ENCODE peak calls at places on chromosomes 16 and 17, in five cellular contexts. K is AG09319, J is Peyer's patch, T is HFF-Myc, H is uterus. R is an unnamed sample.
A peak's percentile ranks its signal among the peaks of the same experiment; 100 is the strongest.

GRCh38 chr16:59296888-59297287 is 562.8 kb upstream of the GOT2 start:
- DNase-seq in K (no peak), J (no peak), T (no peak), H (no peak), R (no peak)

GRCh38 chr17:66711936-66712335 is 123.0 kb upstream of the CACNG5 start:
- DNase-seq in K (no peak), J (peak; percentile 57), T (no peak), H (no peak), R (no peak)

GRCh38 chr17:17086585-17086984 is 44.3 kb downstream of the MPRIP start:
- DNase-seq in K (no peak), J (no peak), T (no peak), H (peak; percentile 1), R (no peak)

GRCh38 chr16:72992142-72992601 is 55.8 kb downstream of the ZFHX3 start:
- DNase-seq in K (no peak), J (no peak), T (no peak), H (no peak), R (no peak)

GRCh38 chr17:58417300-58418092 is at the start of gene RNF43:
- DNase-seq in K (peak; percentile 30), J (peak; percentile 93), T (peak; percentile 61), H (peak; percentile 83), R (peak; percentile 70)

GRCh38 chr17:28247671-28248556 is 71.1 kb upstream of the TMEM97 start:
- DNase-seq in K (no peak), J (no peak), T (no peak), H (no peak), R (no peak)

GRCh38 chr16:30715777-30716445 is 16.9 kb downstream of the SRCAP start:
- DNase-seq in K (no peak), J (no peak), T (no peak), H (no peak), R (peak; percentile 44)

GRCh38 chr16:75420987-75421819 is 12.1 kb downstream of the CFDP1 start:
- DNase-seq in K (no peak), J (peak; percentile 78), T (no peak), H (peak; percentile 73), R (no peak)

GRCh38 chr16:17515421-17516210 is 44.9 kb upstream of the XYLT1 start:
- DNase-seq in K (no peak), J (no peak), T (peak; percentile 30), H (no peak), R (no peak)

GRCh38 chr16:5017678-5017969 is 16.1 kb downstream of the NAGPA start:
- DNase-seq in K (no peak), J (no peak), T (no peak), H (no peak), R (no peak)

GRCh38 chr16:24430937-24431760 is 108.2 kb upstream of the RBBP6 start:
- DNase-seq in K (no peak), J (no peak), T (no peak), H (no peak), R (no peak)

GRCh38 chr17:81399481-81400153 is 4.4 kb downstream of the BAHCC1 start:
- DNase-seq in K (no peak), J (peak; percentile 73), T (no peak), H (no peak), R (no peak)

GRCh38 chr17:47066841-47067682 is 88.0 kb upstream of the RPRML start:
- DNase-seq in K (peak; percentile 80), J (peak; percentile 82), T (peak; percentile 73), H (peak; percentile 71), R (peak; percentile 67)

GRCh38 chr16:8905168-8905762 is 23.1 kb downstream of the LITAFD start:
- DNase-seq in K (no peak), J (no peak), T (no peak), H (no peak), R (no peak)

GRCh38 chr16:58488531-58488930 is 11.4 kb upstream of the NDRG4 start:
- DNase-seq in K (no peak), J (no peak), T (no peak), H (no peak), R (no peak)

GRCh38 chr16:51553314-51553713 is 402.2 kb upstream of the SALL1 start:
- DNase-seq in K (no peak), J (no peak), T (no peak), H (no peak), R (no peak)

GRCh38 chr17:72719582-72720493 is 372.6 kb downstream of the SLC39A11 start:
- DNase-seq in K (no peak), J (no peak), T (no peak), H (no peak), R (peak; percentile 30)

GRCh38 chr17:81371910-81372760 is 23.1 kb upstream of the BAHCC1 start:
- DNase-seq in K (no peak), J (peak; percentile 68), T (no peak), H (no peak), R (no peak)

GRCh38 chr17:72726936-72727335 is 365.6 kb downstream of the SLC39A11 start:
- DNase-seq in K (no peak), J (no peak), T (no peak), H (no peak), R (no peak)

GRCh38 chr17:11935734-11936406 is 61.4 kb downstream of the ZNF18 start:
- DNase-seq in K (no peak), J (no peak), T (no peak), H (no peak), R (no peak)

GRCh38 chr17:45833826-45834439 is 10.7 kb upstream of the SPPL2C start:
- DNase-seq in K (no peak), J (no peak), T (no peak), H (no peak), R (no peak)

GRCh38 chr16:75103994-75104393 is 12.6 kb downstream of the LDHD start:
- DNase-seq in K (no peak), J (no peak), T (no peak), H (no peak), R (no peak)

GRCh38 chr17:27241346-27241946 is 52.5 kb upstream of the WSB1 start:
- DNase-seq in K (no peak), J (no peak), T (no peak), H (no peak), R (no peak)

GRCh38 chr17:65079489-65079900 is 23.0 kb upstream of the GNA13 start:
- DNase-seq in K (no peak), J (no peak), T (no peak), H (no peak), R (no peak)

GRCh38 chr17:31374083-31374447 is 17.4 kb upstream of the RAB11FIP4 start:
- DNase-seq in K (no peak), J (no peak), T (no peak), H (no peak), R (no peak)

GRCh38 chr17:83053779-83054451 is 25.5 kb upstream of the METRNL start:
- DNase-seq in K (no peak), J (peak; percentile 45), T (no peak), H (peak; percentile 21), R (peak; percentile 61)

GRCh38 chr16:16197966-16198365 is 25.3 kb downstream of the ABCC6 start:
- DNase-seq in K (no peak), J (no peak), T (no peak), H (no peak), R (no peak)

GRCh38 chr17:83196088-83196765 is 116.8 kb downstream of the METRNL start:
- DNase-seq in K (peak; percentile 46), J (no peak), T (no peak), H (no peak), R (peak; percentile 14)

GRCh38 chr17:52297230-52298010 is 138.9 kb upstream of the CA10 start:
- DNase-seq in K (no peak), J (no peak), T (no peak), H (no peak), R (no peak)

GRCh38 chr17:39676198-39676819 is 8.1 kb downstream of the PNMT start:
- DNase-seq in K (no peak), J (peak; percentile 78), T (no peak), H (no peak), R (peak; percentile 61)

GRCh38 chr16:65070831-65071230 is 51.0 kb downstream of the CDH11 start:
- DNase-seq in K (peak; percentile 68), J (no peak), T (peak; percentile 94), H (peak; percentile 69), R (no peak)

GRCh38 chr16:75108792-75109731 is 7.5 kb downstream of the LDHD start:
- DNase-seq in K (peak; percentile 72), J (peak; percentile 79), T (peak; percentile 81), H (peak; percentile 85), R (no peak)

GRCh38 chr17:60601443-60602384 is 1.7 kb downstream of the PPM1D start:
- DNase-seq in K (no peak), J (no peak), T (peak; percentile 65), H (peak; percentile 45), R (no peak)
- TF ChIP-seq CTCF in K (no peak), J (peak; percentile 5), T (no peak), H (no peak), R (peak; percentile 7)

GRCh38 chr16:1305823-1306222 is 3.6 kb upstream of the UBE2I start:
- DNase-seq in K (no peak), J (no peak), T (no peak), H (no peak), R (no peak)
- TF ChIP-seq CTCF in K (no peak), J (no peak), T (no peak), H (no peak), R (no peak)

DNA sequence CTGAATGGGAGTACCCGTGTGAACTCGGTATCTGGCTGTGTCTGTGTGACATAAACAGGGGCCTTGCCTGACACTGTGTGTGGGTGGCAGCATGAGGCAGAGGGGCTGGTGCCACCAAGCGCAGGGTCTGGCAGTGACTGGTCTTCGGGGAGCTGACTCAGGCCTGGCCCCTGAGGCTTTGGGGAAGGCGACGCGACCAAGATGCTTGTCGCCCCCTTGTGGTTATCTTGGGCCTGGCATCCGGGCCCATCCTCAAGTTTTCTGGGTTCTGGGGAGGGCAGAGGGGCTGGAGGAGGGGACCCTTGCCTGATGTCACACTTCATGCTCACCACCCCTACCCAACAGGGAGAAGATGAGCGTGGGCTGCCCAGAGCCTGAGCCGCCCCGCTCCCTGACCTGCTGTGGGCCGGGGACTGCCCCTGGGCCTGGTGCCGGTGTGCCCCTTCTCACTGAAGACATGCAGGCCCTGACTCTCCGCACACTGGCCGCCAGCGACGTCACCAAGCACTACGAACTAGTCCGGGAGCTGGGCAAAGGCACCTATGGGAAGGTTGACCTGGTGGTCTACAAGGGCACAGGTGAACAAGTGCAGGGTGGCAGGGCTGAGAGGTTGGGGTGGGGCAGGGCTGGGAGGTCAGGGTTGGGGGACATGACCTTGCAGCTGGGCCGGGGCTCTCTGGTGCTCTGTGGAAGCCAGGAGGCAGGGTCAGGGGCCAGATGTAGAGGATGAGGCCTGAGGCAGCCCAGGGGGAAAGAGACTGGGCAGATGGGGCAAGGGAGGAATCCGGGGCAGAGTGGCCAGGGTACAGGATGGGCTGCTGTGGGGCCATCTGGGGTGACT is 24.9 kb downstream of the SBK1 start:
- DNase-seq in K (no peak), J (peak; percentile 73), T (no peak), H (no peak), R (peak; percentile 73)
- TF ChIP-seq CTCF in K (peak; percentile 83), J (peak; percentile 68), T (peak; percentile 87), H (peak; percentile 64), R (peak; percentile 92)

DNA sequence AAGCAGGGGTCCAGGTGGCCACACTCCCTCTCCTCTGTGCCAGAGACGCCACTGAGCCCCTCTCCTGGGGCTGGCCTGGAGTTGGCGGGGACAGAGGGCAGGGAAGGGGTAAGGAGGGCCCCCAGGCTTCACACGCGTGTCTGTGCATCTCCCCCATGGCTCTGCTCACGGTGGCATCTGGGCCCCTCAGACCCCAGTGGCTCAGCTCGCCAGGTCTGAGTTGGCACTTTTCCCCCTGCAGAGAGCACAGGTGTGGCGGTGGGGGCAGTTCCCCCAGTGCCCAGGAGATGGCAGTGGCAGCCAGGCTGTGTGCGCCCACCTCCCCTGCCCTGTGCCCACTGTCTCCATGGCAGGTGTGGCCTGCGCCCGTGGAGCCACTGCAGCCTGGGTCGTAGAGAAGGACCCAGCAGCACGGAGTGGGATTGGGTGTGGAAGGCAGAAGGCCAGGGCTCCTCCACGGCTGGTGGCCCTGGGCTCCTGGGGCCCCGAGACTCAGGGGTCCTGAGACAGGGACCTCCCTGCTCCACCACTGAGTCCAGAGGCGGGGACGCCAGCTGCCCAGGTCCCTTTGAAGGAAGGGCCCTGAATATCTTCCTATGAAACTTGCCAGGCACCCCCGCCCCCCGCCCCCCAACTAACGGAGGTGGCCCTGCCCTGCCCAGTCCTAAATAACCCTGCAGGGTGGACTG is 4.3 kb upstream of the APRT start:
- DNase-seq in K (no peak), J (peak; percentile 72), T (no peak), H (no peak), R (peak; percentile 36)
- TF ChIP-seq CTCF in K (peak; percentile 63), J (peak; percentile 82), T (peak; percentile 78), H (peak; percentile 31), R (peak; percentile 60)